ENCODE peak calls at places on chromosomes 2 and 18, in four cellular contexts. T is K562, L is H1, D is adrenal gland. A is an unnamed sample. For H3K4me1, the result is how much of the 10 kb centered on the place peaks cover.

GRCh38 chr2:24084386-24085375 is at the start of gene TP53I3:
- DNase-seq in L (peak), T (peak), D (peak), A (peak)

GRCh38 chr2:203462308-203462707 is 72.8 kb downstream of the RAPH1 start:
- DNase-seq in L (no peak), D (no peak), T (no peak), A (no peak)

GRCh38 chr18:59340817-59341216 is 18.2 kb downstream of the LMAN1 start:
- DNase-seq in T (no peak), L (no peak), D (no peak), A (no peak)

GRCh38 chr2:45984896-45985488 is 312.2 kb upstream of the EPAS1 start:
- DNase-seq in D (no peak), T (no peak), L (peak), A (no peak)

GRCh38 chr2:227990937-227991336 is 119.5 kb downstream of the DAW1 start:
- DNase-seq in D (no peak), T (no peak), L (no peak), A (no peak)

GRCh38 chr2:62760555-62760954 is 55.0 kb downstream of the EHBP1 start:
- DNase-seq in L (no peak), D (peak), T (no peak), A (no peak)

GRCh38 chr2:237955640-237956401 is 11.0 kb upstream of the UBE2F start:
- DNase-seq in D (no peak), T (no peak), L (peak), A (no peak)

GRCh38 chr2:19772981-19773380 is 128.8 kb downstream of the TTC32 start:
- DNase-seq in T (no peak), L (no peak), D (no peak), A (no peak)

GRCh38 chr2:181685150-181685688 is 4.9 kb upstream of the NEUROD1 start:
- DNase-seq in D (no peak), L (peak), T (no peak), A (no peak)

GRCh38 chr2:181684454-181685149 is 4.3 kb upstream of the NEUROD1 start:
- DNase-seq in T (no peak), L (no peak), D (no peak), A (no peak)

GRCh38 chr2:181682026-181682789 is 1.9 kb upstream of the NEUROD1 start:
- DNase-seq in L (peak), D (no peak), T (no peak), A (no peak)

GRCh38 chr2:181682795-181683517 is 2.6 kb upstream of the NEUROD1 start:
- DNase-seq in D (no peak), T (no peak), L (no peak), A (no peak)

DNA sequence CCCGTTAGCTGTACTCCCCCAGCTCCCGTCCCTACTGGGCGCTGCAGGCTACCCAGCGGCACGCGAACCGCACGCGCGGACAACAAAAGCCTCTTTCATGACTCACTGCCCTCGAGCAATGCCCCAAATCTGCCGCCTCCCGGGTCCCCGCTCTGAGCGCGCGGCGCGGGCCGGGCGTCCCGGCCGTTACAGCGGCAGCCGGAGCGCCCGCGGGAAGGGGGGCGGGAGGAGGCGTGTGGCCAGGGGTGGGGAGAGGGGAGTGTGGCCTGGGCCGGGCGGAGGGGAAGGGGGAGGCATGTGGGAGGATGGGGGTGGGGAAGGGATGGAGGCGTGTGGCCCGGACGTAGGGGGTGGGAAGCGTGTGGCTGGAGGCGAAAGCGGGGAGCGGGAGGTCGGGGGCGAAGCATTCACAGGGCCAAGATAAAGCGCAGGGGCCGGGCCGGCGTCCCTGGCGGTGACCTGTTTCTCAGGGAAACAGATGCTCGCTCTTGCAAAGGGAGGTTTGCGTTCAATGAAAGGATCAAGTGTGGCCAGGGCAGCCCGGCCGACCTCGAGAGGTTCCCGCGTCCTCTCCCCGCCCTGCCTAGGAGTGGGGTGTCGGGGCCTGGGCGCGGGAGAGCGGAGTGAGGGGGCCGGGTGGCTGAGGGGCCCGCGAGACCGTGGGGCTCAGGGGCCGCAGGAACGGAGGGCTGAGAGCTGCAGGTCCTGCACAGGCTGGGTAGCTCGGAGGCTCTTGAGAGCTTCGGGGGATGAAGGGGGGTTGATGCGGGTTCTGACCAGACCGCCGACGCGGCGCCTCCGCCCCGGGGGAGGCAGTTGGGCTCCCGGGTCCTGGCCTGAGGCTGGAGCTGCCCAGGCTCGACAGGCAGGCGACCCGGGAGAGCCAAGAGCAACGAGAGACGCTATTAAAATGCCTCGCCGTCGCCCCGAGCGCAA is 3.5 kb upstream of the NEUROD1 start:
- DNase-seq in L (peak), D (no peak), T (peak), A (no peak)
- H3K4me3 ChIP-seq in L (peak), D (no peak), T (no peak), A (peak)

GRCh38 chr18:56650944-56651770 is at the start of gene WDR7:
- DNase-seq in L (peak), D (peak), T (peak), A (peak)
- TF ChIP-seq POLR2A in L (peak), D (peak), T (peak), A (peak)

DNA sequence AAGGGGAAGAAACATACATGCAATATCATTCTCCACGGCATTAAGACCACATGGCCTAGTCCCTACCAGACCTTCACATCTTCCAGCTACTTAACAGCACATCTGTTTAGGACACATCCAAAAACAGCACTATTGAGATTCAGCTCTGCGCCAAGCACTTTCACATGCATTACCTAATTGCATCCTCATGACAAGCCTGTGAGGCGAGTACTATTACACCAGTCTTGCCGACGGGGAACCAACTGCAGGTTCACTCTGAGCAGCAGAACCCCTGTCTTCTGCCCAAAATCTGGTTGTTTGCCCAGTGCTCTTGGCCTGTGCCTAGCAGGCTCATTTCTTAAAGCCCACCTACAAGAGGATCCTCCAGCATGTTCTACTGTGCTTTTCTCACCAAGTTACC is 66.6 kb downstream of the AAK1 start:
- DNase-seq in L (no peak), D (no peak), T (no peak), A (no peak)
- H3K4me1 ChIP-seq in L (under half), D (under half), T (under half), A (under half)

GRCh38 chr18:77067315-77068061 is 65.1 kb downstream of the MBP start:
- DNase-seq in L (no peak), D (peak), T (no peak), A (peak)
- H3K4me3 ChIP-seq in L (no peak), D (no peak), T (no peak), A (no peak)

GRCh38 chr2:218435003-218435982 is 16.4 kb downstream of the VIL1 start:
- DNase-seq in D (no peak), T (no peak), L (no peak), A (peak)
- TF ChIP-seq POLR2A in D (no peak), T (no peak), L (no peak), A (no peak)

GRCh38 chr2:68214381-68214780 is 38.0 kb downstream of the PPP3R1 start:
- DNase-seq in D (no peak), L (no peak), T (no peak), A (no peak)
- H3K4me1 ChIP-seq in D (half or more), L (under half), T (under half), A (under half)

GRCh38 chr2:30336978-30337841 is 105.9 kb downstream of the LBH start:
- DNase-seq in D (no peak), L (no peak), T (no peak), A (no peak)
- H3K4me3 ChIP-seq in D (no peak), L (no peak), T (no peak), A (no peak)